ENCODE peak calls at places on chromosomes 11 and 22, in seven cellular contexts. M is H1, S is HepG2, P is cardiac fibroblast, Q is fibroblast of pulmonary artery, C is HFF-Myc, H is psoas muscle. J is an unnamed sample.

GRCh38 chr22:40749829-40750228 is 69.3 kb downstream of the SLC25A17 start:
- DNase-seq in M (no peak), S (no peak), P (no peak), Q (no peak), C (no peak), H (no peak), J (no peak)

GRCh38 chr22:49914256-49914655 is 4.0 kb downstream of the ALG12 start:
- DNase-seq in M (no peak), S (no peak), P (no peak), Q (no peak), C (no peak), H (no peak), J (no peak)

GRCh38 chr11:68032997-68033707 is 2.7 kb downstream of the NDUFS8 start:
- DNase-seq in M (no peak), S (no peak), P (no peak), Q (no peak), C (no peak), H (peak; percentile 14), J (no peak)

GRCh38 chr11:32893091-32893946 is 708 bp downstream of the QSER1 start:
- DNase-seq in M (no peak), S (peak; percentile 58), P (peak; percentile 46), Q (peak; percentile 32), C (no peak), H (peak; percentile 50), J (no peak)

GRCh38 chr22:50696251-50696798 is 23.7 kb downstream of the SHANK3 start:
- DNase-seq in M (no peak), S (no peak), P (no peak), Q (no peak), C (no peak), H (peak; percentile 4), J (no peak)

GRCh38 chr11:19344661-19345518 is 104.1 kb upstream of the E2F8 start:
- DNase-seq in M (no peak), S (no peak), P (peak; percentile 73), Q (peak; percentile 65), C (no peak), H (peak; percentile 59), J (no peak)

GRCh38 chr11:16780698-16781550 is 42.5 kb downstream of the C11orf58 start:
- DNase-seq in M (no peak), S (no peak), P (no peak), Q (no peak), C (no peak), H (no peak), J (no peak)

GRCh38 chr11:48129697-48130395 is 86.8 kb upstream of the OR4B1 start:
- DNase-seq in M (no peak), S (no peak), P (no peak), Q (no peak), C (no peak), H (no peak), J (no peak)

GRCh38 chr22:35749808-35750207 is 32.1 kb downstream of the APOL5 start:
- DNase-seq in M (no peak), S (no peak), P (no peak), Q (no peak), C (peak; percentile 17), H (no peak), J (peak; percentile 63)

GRCh38 chr11:12278766-12279671 is 98.4 kb upstream of the PARVA start:
- DNase-seq in M (no peak), S (peak; percentile 67), P (no peak), Q (no peak), C (no peak), H (no peak), J (no peak)

GRCh38 chr11:96234866-96235441 is 108.0 kb downstream of the MAML2 start:
- DNase-seq in M (no peak), S (no peak), P (no peak), Q (no peak), C (no peak), H (no peak), J (no peak)

GRCh38 chr11:112852141-112852853 is 108.9 kb upstream of the NCAM1 start:
- DNase-seq in M (no peak), S (no peak), P (peak; percentile 8), Q (peak; percentile 16), C (no peak), H (no peak), J (no peak)

GRCh38 chr11:13215157-13215556 is 62.4 kb upstream of the BMAL1 start:
- DNase-seq in M (no peak), S (no peak), P (no peak), Q (peak; percentile 42), C (no peak), H (no peak), J (peak; percentile 43)

GRCh38 chr22:19043111-19044085 is 78.8 kb downstream of the DGCR2 start:
- DNase-seq in M (no peak), S (no peak), P (no peak), Q (no peak), C (no peak), H (no peak), J (no peak)

GRCh38 chr11:93983542-93984204 is 37.5 kb upstream of the HEPHL1 start:
- DNase-seq in M (no peak), S (no peak), P (no peak), Q (no peak), C (no peak), H (no peak), J (no peak)

GRCh38 chr11:126175261-126175885 is 36.1 kb downstream of the RPUSD4 start:
- DNase-seq in M (no peak), S (no peak), P (peak; percentile 82), Q (peak; percentile 30), C (no peak), H (peak; percentile 54), J (no peak)

GRCh38 chr22:43628253-43628649 is 183.9 kb downstream of the EFCAB6 start:
- DNase-seq in M (no peak), S (no peak), P (no peak), Q (no peak), C (no peak), H (no peak), J (no peak)

GRCh38 chr11:32448232-32448631 is 12.9 kb upstream of the WT1 start:
- DNase-seq in M (no peak), S (peak; percentile 31), P (peak; percentile 71), Q (peak; percentile 69), C (peak; percentile 6), H (no peak), J (no peak)

GRCh38 chr11:27013741-27014415 is 20.0 kb downstream of the FIBIN start:
- DNase-seq in M (no peak), S (no peak), P (peak; percentile 48), Q (no peak), C (no peak), H (no peak), J (peak; percentile 45)

GRCh38 chr11:66981976-66982578 is 7.0 kb downstream of the C11orf86 start:
- DNase-seq in M (no peak), S (peak; percentile 69), P (peak; percentile 85), Q (peak; percentile 90), C (peak; percentile 93), H (peak; percentile 86), J (peak; percentile 53)

GRCh38 chr11:18384157-18384641 is 10.2 kb upstream of the LDHA start:
- DNase-seq in M (no peak), S (peak; percentile 80), P (peak; percentile 94), Q (peak; percentile 91), C (peak; percentile 81), H (peak; percentile 64), J (peak; percentile 92)

GRCh38 chr11:114416441-114416928 is 16.0 kb downstream of the RBM7 start:
- DNase-seq in M (no peak), S (no peak), P (peak; percentile 68), Q (peak; percentile 42), C (no peak), H (no peak), J (no peak)

GRCh38 chr11:108813086-108813485 is 148.2 kb downstream of the DDX10 start:
- DNase-seq in M (no peak), S (no peak), P (no peak), Q (no peak), C (no peak), H (no peak), J (no peak)

DNA sequence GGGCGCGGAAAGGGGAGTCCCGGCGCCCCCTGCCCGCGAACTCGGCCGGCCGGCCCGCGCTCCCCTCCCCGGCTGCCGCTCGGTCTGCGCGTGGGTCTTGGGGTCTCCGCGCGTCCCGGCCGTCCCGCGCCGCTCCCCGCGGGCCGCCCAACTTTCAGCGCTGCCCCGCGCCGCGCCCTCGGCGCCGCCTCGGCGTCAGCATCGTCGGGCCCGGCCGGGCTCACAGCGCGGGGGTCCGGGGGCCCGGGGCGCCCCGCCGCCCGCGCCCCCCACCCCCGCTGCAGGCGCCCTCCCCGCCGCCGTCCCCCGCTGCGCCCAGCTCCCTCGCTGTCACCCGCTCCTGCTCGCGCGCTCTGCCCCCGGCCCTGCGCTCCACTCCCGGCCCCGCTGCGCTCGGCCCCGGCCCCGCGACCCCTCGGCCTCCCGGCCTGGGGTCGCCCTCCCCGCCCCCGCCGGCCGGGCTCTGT is at the start of gene KCNJ4:
- DNase-seq in M (no peak), S (no peak), P (no peak), Q (no peak), C (no peak), H (no peak), J (no peak)
- H3K4me3 ChIP-seq in M (peak within 1 kb of the TSS; percentile 89), S (peak within 1 kb of the TSS; percentile 73), P (peak within 1 kb of the TSS; percentile 23), Q (peak within 1 kb of the TSS; percentile 29), C (peak within 1 kb of the TSS; percentile 27), H (peak within 1 kb of the TSS; percentile 62), J (no peak within 1 kb of the TSS)

GRCh38 chr22:17106161-17106784 is 14.9 kb downstream of the TMEM121B start:
- DNase-seq in M (no peak), S (no peak), P (no peak), Q (no peak), C (no peak), H (no peak), J (no peak)
- TF ChIP-seq CTCF in M (peak; percentile 46), S (no peak), P (no peak), Q (no peak), C (no peak), H (no peak), J (no peak)

GRCh38 chr11:1851437-1852180 is 1.3 kb upstream of the LSP1 start:
- DNase-seq in M (no peak), S (no peak), P (no peak), Q (no peak), C (no peak), H (no peak), J (no peak)
- H3K4me3 ChIP-seq in M (no peak overlapping the region), S (no peak overlapping the region), P (no peak overlapping the region), Q (no peak overlapping the region), C (no peak overlapping the region), H (no peak overlapping the region), J (no peak overlapping the region)

DNA sequence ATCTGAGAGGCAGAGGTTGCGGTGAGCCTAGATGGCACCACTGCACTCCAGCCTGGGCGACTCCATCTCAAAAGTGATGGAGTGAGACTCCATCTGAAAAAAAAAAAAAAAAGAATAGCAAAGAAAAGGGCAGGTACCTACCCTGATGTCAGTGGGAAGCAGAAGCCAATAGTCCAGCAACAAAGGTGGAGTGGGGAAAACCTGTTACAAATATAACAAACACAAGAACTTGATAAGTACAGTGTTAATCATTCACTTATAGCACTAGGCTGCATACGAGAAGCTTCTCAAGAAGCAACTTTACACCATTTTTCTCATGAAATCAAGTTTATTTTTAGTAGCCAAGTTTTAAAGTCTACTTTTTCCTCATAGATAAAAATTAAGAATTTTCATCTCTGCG is 62.5 kb upstream of the YWHAH start:
- DNase-seq in M (no peak), S (no peak), P (no peak), Q (no peak), C (no peak), H (no peak), J (no peak)
- TF ChIP-seq CTCF in M (no peak), S (no peak), P (no peak), Q (no peak), C (no peak), H (no peak), J (no peak)

J was measured in AG09309.